ENCODE peak calls at places on chromosomes 13 and 19, in nine cellular contexts. B, K, H, Z, M, Y, C, T and A are unnamed samples.

GRCh38 chr13:36082396-36082795 is 48.8 kb downstream of the DCLK1 start:
- DNase-seq in T (no peak), K (no peak), Z (no peak), M (no peak), H (no peak), Y (no peak), B (no peak), C (no peak), A (no peak)

GRCh38 chr19:10430505-10431253 is 10.3 kb downstream of the PDE4A start:
- DNase-seq in Z (no peak), B (peak; percentile 81), K (peak; percentile 83), C (peak; percentile 83), M (peak; percentile 51), Y (peak; percentile 76), T (peak; percentile 80), H (peak; percentile 53), A (no peak)

GRCh38 chr13:89554801-89555200 is 1792.7 kb upstream of the MIR17HG start:
- DNase-seq in Z (no peak), B (no peak), T (no peak), H (no peak), K (no peak), C (no peak), Y (no peak), M (no peak), A (no peak)

GRCh38 chr19:29006057-29006735 is 206.8 kb downstream of the UQCRFS1 start:
- DNase-seq in H (no peak), M (no peak), B (no peak), Y (no peak), K (no peak), Z (no peak), C (no peak), T (no peak), A (no peak)

GRCh38 chr13:114248011-114248410 is 13.3 kb downstream of the CDC16 start:
- DNase-seq in B (no peak), T (no peak), Y (no peak), M (no peak), Z (no peak), K (no peak), C (no peak), H (peak; percentile 29), A (no peak)

GRCh38 chr13:76936736-76937135 is 11.6 kb upstream of the ACOD1 start:
- DNase-seq in Y (no peak), B (no peak), C (no peak), K (no peak), H (no peak), M (no peak), Z (no peak), T (no peak), A (no peak)

GRCh38 chr19:45424191-45425058 is 708 bp upstream of the ERCC1 start:
- DNase-seq in Z (no peak), K (peak; percentile 73), B (peak; percentile 86), M (peak; percentile 59), H (peak; percentile 99), C (peak; percentile 84), T (peak; percentile 82), Y (peak; percentile 69), A (peak; percentile 96)

GRCh38 chr13:98462241-98462882 is 114.5 kb downstream of the STK24 start:
- DNase-seq in C (peak; percentile 60), Z (no peak), H (no peak), B (no peak), M (no peak), T (peak; percentile 57), Y (peak; percentile 6), K (no peak), A (no peak)

GRCh38 chr19:10271543-10272086 is 695 bp downstream of the ICAM1 start:
- DNase-seq in K (no peak), B (no peak), C (no peak), T (no peak), H (peak; percentile 85), Y (no peak), Z (peak; percentile 54), M (no peak), A (no peak)

GRCh38 chr13:100828226-100828625 is 153.6 kb upstream of the TMTC4 start:
- DNase-seq in T (no peak), K (no peak), Z (no peak), Y (no peak), B (no peak), H (no peak), C (no peak), M (no peak), A (no peak)

GRCh38 chr13:48412881-48413351 is at the start of gene LPAR6:
- DNase-seq in C (no peak), H (peak; percentile 87), M (no peak), B (peak; percentile 28), T (no peak), Y (no peak), Z (no peak), K (no peak), A (no peak)

GRCh38 chr13:18951412-18951811 is 230.2 kb downstream of the TUBA3C start:
- DNase-seq in H (no peak), Y (no peak), Z (no peak), M (no peak), T (no peak), C (no peak), K (no peak), B (no peak), A (no peak)

GRCh38 chr19:50333737-50334617 is 4.8 kb upstream of the KCNC3 start:
- DNase-seq in T (peak; percentile 74), H (peak; percentile 23), B (peak; percentile 90), M (peak; percentile 43), Y (peak; percentile 88), C (no peak), Z (peak; percentile 92), K (peak; percentile 86), A (no peak)

GRCh38 chr13:105937451-105937850 is 598.0 kb downstream of the EFNB2 start:
- DNase-seq in K (no peak), Z (no peak), M (no peak), C (no peak), T (no peak), B (no peak), H (peak; percentile 86), Y (no peak), A (no peak)

GRCh38 chr13:51673165-51673564 is 88.9 kb downstream of the WDFY2 start:
- DNase-seq in Y (no peak), C (no peak), H (no peak), T (no peak), B (no peak), K (no peak), Z (no peak), M (no peak), A (no peak)

GRCh38 chr19:6458695-6459355 is 767 bp downstream of the SLC25A23 start:
- DNase-seq in C (peak; percentile 67), Y (peak; percentile 53), Z (no peak), M (no peak), K (no peak), T (no peak), H (no peak), B (no peak), A (no peak)

DNA sequence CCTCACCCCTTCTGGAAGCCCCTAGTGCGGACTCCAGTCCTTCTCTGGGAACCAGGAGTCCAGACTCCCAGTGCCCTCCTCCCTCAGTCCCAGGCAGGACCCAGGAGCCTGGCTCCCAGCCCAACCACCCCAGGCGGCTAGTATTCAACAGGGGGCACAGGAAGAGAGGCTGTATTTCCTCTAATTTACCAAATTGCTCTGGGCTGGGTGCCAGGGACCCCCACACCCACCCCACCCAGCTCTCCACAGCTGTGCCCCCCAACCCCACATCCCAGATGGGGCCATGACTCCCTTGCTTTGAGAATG is 3.4 kb downstream of the GRIN2D start:
- DNase-seq in K (no peak), Z (no peak), T (no peak), Y (peak; percentile 42), C (no peak), M (no peak), H (no peak), B (no peak), A (no peak)
- H3K27me3 ChIP-seq in K (peaks cover 54% of the 10 kb centered on the region), Z (peaks cover 24% of the 10 kb centered on the region), T (peaks cover 73% of the 10 kb centered on the region), Y (peaks cover 3% of the 10 kb centered on the region), C (peaks cover 4% of the 10 kb centered on the region), M (peaks cover 25% of the 10 kb centered on the region), H (peaks cover 34% of the 10 kb centered on the region), B (peaks cover 42% of the 10 kb centered on the region), A (peaks cover 8% of the 10 kb centered on the region)

DNA sequence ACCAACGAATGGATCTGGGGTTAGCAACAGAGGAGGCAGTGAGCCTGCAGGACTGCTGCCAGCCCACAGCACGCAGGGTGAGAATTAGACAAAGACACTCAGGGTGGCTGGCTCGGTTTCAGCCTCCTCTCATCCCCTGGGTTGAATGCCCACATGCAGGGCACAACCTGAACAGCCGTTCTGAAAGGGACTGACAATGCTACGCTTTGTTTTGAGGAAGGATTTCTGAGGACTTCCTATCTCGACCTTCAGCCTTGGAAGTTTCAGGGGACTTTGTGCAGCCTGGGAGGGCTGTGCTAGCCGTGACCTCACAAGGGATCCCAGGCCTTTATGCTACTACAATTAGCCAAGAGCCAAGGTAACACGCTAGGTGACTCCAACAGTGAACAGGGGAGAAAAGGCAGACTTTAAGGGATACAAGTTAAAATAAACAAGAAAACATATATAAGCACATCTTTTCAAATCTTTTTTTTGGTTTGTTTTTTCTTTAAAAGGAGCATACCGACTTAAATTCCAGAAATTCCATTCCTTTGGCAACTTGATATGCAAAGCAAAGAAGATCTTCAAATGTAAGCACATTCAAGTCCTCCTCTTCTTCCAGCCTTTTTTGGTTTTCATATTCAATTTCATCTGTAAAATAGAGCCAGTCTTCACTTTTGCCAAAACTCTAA is 34.5 kb upstream of the URAD start:
- DNase-seq in Y (peak; percentile 35), B (no peak), C (no peak), Z (no peak), T (no peak), H (no peak), K (no peak), M (no peak), A (no peak)
- H3K27me3 ChIP-seq in Y (no peaks in the 10 kb centered on the region), B (no peaks in the 10 kb centered on the region), C (no peaks in the 10 kb centered on the region), Z (no peaks in the 10 kb centered on the region), T (no peaks in the 10 kb centered on the region), H (no peaks in the 10 kb centered on the region), K (no peaks in the 10 kb centered on the region), M (no peaks in the 10 kb centered on the region), A (no peaks in the 10 kb centered on the region)

GRCh38 chr19:584240-585001 is 5.3 kb upstream of the HCN2 start:
- DNase-seq in Z (peak; percentile 83), B (peak; percentile 82), T (no peak), H (peak; percentile 53), C (no peak), K (no peak), M (peak; percentile 45), Y (no peak), A (no peak)
- H3K27me3 ChIP-seq in Z (peaks cover 11% of the 10 kb centered on the region), B (peaks cover 9% of the 10 kb centered on the region), T (peaks cover 56% of the 10 kb centered on the region), H (peaks cover 8% of the 10 kb centered on the region), C (no peaks in the 10 kb centered on the region), K (peaks cover 39% of the 10 kb centered on the region), M (no peaks in the 10 kb centered on the region), Y (no peaks in the 10 kb centered on the region), A (peaks cover 12% of the 10 kb centered on the region)

DNA sequence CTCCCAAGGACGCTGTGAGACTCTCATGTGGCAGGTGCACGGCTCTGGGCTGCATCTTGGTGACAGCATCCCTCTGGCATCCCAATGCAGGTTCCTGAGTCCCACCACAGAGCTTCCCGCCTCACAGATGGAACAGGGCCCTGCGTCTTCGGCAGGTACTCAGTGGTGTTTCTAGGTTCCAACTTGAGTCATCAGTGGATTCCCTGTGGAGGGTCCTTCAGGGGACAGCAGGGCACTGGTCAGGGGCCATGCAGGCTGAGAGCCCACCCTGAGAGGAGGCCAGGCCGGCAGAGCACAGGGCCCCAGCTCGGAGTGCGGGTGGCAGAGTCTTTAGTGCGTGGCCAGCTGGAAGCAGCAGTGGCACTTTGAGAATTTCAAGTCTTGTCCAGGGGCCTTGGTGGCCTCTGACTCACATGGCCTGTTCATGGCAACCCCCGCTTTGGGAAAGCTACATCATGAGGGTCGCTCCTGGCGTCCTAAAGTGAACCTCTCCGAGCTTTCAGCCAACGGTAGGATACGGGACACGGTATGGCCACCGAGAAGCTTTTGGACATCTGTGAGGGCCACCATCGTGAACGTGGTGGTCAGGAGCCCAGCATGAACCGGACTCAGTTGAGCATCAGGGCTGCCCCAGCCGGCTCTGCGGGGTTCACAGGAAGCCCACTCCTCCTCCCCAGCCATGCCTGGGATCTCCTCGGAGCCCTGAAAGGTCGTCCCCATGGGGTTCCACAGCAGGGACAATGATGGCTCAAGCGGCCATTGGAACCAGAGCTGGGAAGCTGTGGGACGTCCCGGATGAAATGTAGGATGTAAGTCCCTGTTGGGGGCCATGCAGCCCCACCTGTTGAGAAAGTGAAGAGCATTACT is 72.0 kb upstream of the MCF2L start:
- DNase-seq in B (peak; percentile 42), T (no peak), H (no peak), M (no peak), K (peak; percentile 35), Z (no peak), C (no peak), Y (peak; percentile 17), A (peak; percentile 40)
- H3K27me3 ChIP-seq in B (peaks cover 12% of the 10 kb centered on the region), T (peaks cover 62% of the 10 kb centered on the region), H (no peaks in the 10 kb centered on the region), M (peaks cover 10% of the 10 kb centered on the region), K (peaks cover 22% of the 10 kb centered on the region), Z (no peaks in the 10 kb centered on the region), C (no peaks in the 10 kb centered on the region), Y (no peaks in the 10 kb centered on the region), A (peaks cover 27% of the 10 kb centered on the region)